ENCODE peak calls at places on chromosomes 11 and 22, in seven cellular contexts. N is body of pancreas, R is AG04449, L is tibial artery, P is endodermal cell, K is left lung, G is fibroblast of lung. W is an unnamed sample.

GRCh38 chr11:113518716-113519495 is 43.7 kb upstream of the DRD2 start:
- DNase-seq in N (no peak), R (no peak), L (no peak), P (no peak), K (no peak), G (no peak), W (no peak)

GRCh38 chr22:46750861-46751260 is 11.6 kb upstream of the TBC1D22A start:
- DNase-seq in N (no peak), R (no peak), L (no peak), P (no peak), K (peak), G (no peak), W (no peak)

GRCh38 chr11:70620510-70621184 is 222.3 kb downstream of the CTTN start:
- DNase-seq in N (no peak), R (no peak), L (no peak), P (no peak), K (no peak), G (no peak), W (no peak)

GRCh38 chr11:83778598-83778997 is 492.4 kb upstream of the CCDC90B start:
- DNase-seq in N (no peak), R (no peak), L (no peak), P (no peak), K (no peak), G (no peak), W (no peak)

GRCh38 chr22:46355369-46355995 is 20.0 kb downstream of the TRMU start:
- DNase-seq in N (peak), R (no peak), L (peak), P (peak), K (peak), G (peak), W (peak)

GRCh38 chr11:27471588-27472397 is 797 bp downstream of the LGR4 start:
- DNase-seq in N (peak), R (no peak), L (peak), P (peak), K (peak), G (no peak), W (no peak)

GRCh38 chr11:27839226-27839913 is 139.1 kb upstream of the BDNF start:
- DNase-seq in N (no peak), R (no peak), L (no peak), P (no peak), K (no peak), G (peak), W (peak)

GRCh38 chr11:47179655-47179991 is 2.9 kb upstream of the ARFGAP2 start:
- DNase-seq in N (peak), R (no peak), L (no peak), P (peak), K (no peak), G (peak), W (peak)

GRCh38 chr11:61978703-61979661 is 11.5 kb upstream of the FTH1 start:
- DNase-seq in N (peak), R (no peak), L (no peak), P (no peak), K (peak), G (peak), W (peak)

GRCh38 chr22:41899992-41900651 is 14.8 kb downstream of the SHISA8 start:
- DNase-seq in N (no peak), R (no peak), L (no peak), P (no peak), K (no peak), G (no peak), W (no peak)

GRCh38 chr11:10898763-10899541 is 41.1 kb upstream of the ZBED5 start:
- DNase-seq in N (no peak), R (no peak), L (no peak), P (no peak), K (no peak), G (no peak), W (no peak)

GRCh38 chr11:10897150-10897549 is 39.3 kb upstream of the ZBED5 start:
- DNase-seq in N (no peak), R (no peak), L (no peak), P (no peak), K (no peak), G (no peak), W (no peak)

GRCh38 chr11:10898003-10898762 is 40.3 kb upstream of the ZBED5 start:
- DNase-seq in N (no peak), R (no peak), L (no peak), P (no peak), K (no peak), G (no peak), W (no peak)

GRCh38 chr11:10900686-10901415 is 43.0 kb upstream of the ZBED5 start:
- DNase-seq in N (no peak), R (no peak), L (no peak), P (no peak), K (no peak), G (peak), W (no peak)

GRCh38 chr11:10899542-10899830 is 41.6 kb upstream of the ZBED5 start:
- DNase-seq in N (no peak), R (no peak), L (peak), P (no peak), K (peak), G (peak), W (no peak)
- H3K4me3 ChIP-seq in N (no peak), R (peak), L (peak), P (no peak), K (no peak), G (peak), W (no peak)

GRCh38 chr11:84990141-84990540 is 637.0 kb downstream of the DLG2 start:
- DNase-seq in N (no peak), R (no peak), L (no peak), P (no peak), K (no peak), G (no peak), W (no peak)

DNA sequence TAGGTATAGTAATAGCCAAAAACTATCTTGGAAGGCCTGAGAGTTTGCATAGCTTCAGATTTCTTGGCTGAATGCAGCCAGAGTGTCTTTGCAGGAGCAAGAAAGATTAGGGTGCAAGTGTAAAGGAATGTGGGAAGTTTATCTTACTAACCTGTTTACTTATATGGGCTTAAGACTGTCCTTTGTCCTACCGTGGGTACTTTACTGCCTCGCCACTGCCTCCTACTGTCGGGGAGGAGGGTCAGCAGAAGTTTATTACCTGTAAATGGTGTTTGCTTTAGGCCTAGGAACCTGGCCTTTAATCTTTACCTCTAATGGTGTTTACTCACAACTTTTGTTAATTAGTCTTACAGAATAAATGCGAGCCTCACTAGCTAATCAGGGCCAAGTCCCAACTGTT is 633.8 kb downstream of the DLG2 start:
- DNase-seq in N (no peak), R (no peak), L (no peak), P (peak), K (no peak), G (no peak), W (peak)
- TF ChIP-seq CTCF in N (no peak), R (peak), L (no peak), P (peak), K (no peak), G (no peak), W (peak)

DNA sequence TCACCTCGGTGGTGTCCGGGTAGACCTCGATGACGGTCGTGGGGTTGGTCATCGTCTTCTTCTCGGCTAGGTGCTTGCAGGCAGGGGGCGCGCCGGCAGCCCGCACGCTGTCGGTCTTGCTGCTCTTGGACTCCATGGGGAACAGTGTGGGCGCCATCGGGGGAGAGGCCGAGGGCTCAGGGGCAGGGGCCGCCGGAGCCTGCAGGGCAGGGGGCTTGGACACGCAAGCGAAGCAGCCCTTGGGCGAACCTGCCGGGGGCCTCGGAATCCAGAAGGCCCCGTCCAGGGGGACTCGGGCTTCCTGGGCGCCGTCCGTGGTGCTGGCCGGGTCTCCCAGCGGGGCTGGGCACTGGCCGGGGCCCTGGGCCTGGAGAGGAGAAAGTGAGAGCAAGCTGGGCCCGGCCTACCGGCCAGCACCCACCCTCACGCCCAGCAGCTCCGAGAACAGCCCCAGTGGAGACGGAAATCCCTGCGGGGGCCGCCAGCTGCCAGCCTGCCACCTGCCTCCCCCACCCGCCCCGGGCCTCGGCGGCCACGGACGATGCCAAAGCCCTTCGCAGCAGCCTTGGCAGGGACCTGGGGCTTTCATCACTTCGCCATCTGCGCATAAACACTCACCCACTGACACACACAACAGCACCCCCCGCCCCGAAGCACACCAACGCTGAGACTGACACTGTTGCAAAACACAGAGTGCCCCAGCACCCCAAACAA is 2.5 kb downstream of the IFITM10 start:
- DNase-seq in N (no peak), R (no peak), L (no peak), P (peak), K (peak), G (no peak), W (no peak)
- H3K4me3 ChIP-seq in N (no peak), R (peak), L (peak), P (no peak), K (peak), G (no peak), W (peak)

GRCh38 chr11:45083544-45084087 is 62.8 kb upstream of the PRDM11 start:
- DNase-seq in N (peak), R (no peak), L (no peak), P (peak), K (no peak), G (no peak), W (no peak)
- TF ChIP-seq CTCF in N (no peak), R (peak), L (no peak), P (peak), K (no peak), G (peak), W (peak)

GRCh38 chr11:86800076-86800955 is at the start of gene PRSS23:
- DNase-seq in N (peak), R (no peak), L (peak), P (peak), K (peak), G (peak), W (peak)

GRCh38 chr11:86799680-86800075 is 664 bp upstream of the PRSS23 start:
- DNase-seq in N (no peak), R (no peak), L (no peak), P (peak), K (no peak), G (no peak), W (no peak)

GRCh38 chr11:86802146-86802545 is 1.8 kb downstream of the PRSS23 start:
- DNase-seq in N (no peak), R (no peak), L (no peak), P (no peak), K (no peak), G (no peak), W (peak)

GRCh38 chr11:86802601-86803051 is 2.3 kb downstream of the PRSS23 start:
- DNase-seq in N (peak), R (no peak), L (no peak), P (peak), K (no peak), G (peak), W (peak)

DNA sequence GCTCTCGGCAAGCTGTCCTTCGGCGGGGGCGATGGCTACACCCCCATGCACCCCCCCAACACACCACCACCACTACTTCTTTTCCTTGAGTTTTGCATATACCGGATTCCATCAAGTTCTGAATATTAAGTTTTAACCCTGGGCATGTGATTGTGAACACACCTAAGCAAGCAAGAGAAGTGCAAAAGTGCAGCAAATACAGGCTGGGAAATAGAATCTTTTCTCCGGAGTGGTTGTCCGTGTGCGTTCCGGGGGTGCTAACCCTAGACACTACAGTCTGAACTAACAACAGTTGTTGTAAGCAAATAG is 568 bp downstream of the PRSS23 start:
- DNase-seq in N (no peak), R (no peak), L (no peak), P (no peak), K (no peak), G (no peak), W (no peak)
- H3K4me3 ChIP-seq in N (peak), R (peak), L (peak), P (peak), K (peak), G (peak), W (peak)

GRCh38 chr11:96045622-96046456 is 121.9 kb upstream of the MTMR2 start:
- DNase-seq in N (peak), R (peak), L (peak), P (peak), K (no peak), G (peak), W (peak)
- TF ChIP-seq CTCF in N (peak), R (peak), L (peak), P (peak), K (no peak), G (peak), W (peak)

GRCh38 chr11:128246364-128247234 is 340.8 kb downstream of the ETS1 start:
- DNase-seq in N (peak), R (no peak), L (peak), P (no peak), K (no peak), G (peak), W (peak)
- H3K4me3 ChIP-seq in N (no peak), R (no peak), L (no peak), P (no peak), K (no peak), G (no peak), W (no peak)

GRCh38 chr11:73760066-73760679 is 701 bp downstream of the RAB6A start:
- DNase-seq in N (peak), R (no peak), L (peak), P (peak), K (peak), G (peak), W (peak)

GRCh38 chr11:73759520-73760065 is 1.3 kb downstream of the RAB6A start:
- DNase-seq in N (no peak), R (no peak), L (no peak), P (no peak), K (no peak), G (peak), W (peak)

GRCh38 chr11:73761403-73761945 is 600 bp upstream of the RAB6A start:
- DNase-seq in N (no peak), R (no peak), L (no peak), P (no peak), K (no peak), G (no peak), W (no peak)

GRCh38 chr11:73762732-73763131 is 1.9 kb upstream of the RAB6A start:
- DNase-seq in N (no peak), R (no peak), L (no peak), P (no peak), K (no peak), G (no peak), W (no peak)

DNA sequence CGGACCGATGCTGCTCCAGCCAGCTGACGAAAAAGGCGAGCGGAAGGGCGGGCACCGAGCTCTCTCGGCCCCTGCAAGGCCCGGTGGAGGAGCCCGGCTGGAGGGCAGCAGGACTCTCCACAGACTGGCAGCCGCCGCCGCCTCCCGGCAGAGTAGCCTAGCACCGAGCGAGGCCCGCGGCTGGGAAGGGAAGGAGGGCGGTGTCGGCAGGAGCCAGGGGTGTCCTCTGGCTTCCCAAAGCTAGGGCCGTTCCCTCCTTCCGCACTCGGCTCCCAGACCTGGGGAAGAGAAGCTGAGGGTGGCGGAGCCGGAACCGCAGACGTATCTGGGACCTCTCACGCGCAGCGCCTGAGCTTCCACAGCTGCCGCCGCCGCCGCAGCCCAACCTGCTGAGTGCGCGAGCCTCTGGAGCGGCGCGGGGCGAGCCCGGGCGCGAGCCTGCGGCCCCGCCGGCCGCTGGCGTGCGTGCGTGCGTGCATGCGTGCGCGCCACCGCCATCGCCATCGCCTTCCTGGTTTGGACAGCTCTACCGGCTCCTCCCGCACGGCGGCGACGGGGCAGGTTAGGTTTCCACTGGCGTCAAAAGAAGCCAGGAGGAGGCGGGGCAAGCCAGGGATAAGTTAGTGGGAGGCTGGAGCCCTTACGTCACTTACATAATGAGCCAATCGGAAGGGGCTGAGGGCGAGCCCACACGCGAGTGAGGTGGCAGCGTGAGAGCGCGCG is at the start of gene RAB6A:
- DNase-seq in N (peak), R (peak), L (peak), P (peak), K (peak), G (peak), W (peak)
- TF ChIP-seq CTCF in N (peak), R (peak), L (peak), P (peak), K (peak), G (peak), W (peak)

DNA sequence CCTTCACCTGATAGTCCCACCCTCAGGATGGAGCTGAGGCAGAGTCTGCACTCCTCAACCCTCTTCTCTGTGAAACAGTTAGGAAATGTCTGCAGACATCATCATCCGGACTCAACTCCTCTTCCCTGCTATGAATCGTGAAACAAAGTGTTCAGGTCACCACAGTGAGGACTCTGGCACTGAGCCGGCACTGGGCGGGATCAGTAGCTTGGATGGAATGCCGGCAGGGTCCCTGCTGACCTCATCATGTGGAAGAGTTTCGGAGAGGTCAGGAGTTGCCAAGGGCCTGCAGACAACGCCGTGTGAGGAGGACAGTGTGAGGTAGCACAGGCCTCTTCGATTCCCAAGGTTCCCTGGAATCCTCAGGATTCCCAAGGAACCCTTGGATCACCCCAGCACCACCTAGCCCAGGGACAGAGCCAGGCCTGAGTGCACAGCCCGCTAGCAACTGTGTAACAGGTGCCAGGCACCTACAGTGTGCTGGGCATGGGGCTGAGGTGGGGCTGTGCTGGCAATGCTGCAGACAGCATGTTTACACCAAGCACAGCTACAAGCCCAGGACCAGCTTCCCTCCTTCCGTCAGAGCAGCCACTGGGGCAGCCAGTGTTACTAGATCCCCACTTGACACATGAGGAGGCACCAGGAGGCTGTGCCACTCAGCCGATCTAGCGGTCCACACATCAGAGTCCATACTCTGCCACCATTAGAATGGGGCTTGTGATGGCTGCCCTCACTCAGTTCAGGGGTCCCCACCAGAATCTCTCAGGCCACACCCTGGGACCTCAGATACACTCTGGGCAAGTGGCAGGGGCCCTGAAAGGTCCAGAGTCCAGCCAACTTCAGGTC is 693 bp upstream of the LINC01488 start:
- DNase-seq in N (peak), R (no peak), L (no peak), P (no peak), K (peak), G (no peak), W (peak)
- H3K4me3 ChIP-seq in N (no peak), R (no peak), L (no peak), P (no peak), K (no peak), G (no peak), W (no peak)

W was measured in fibroblast of the aortic adventitia.